ENCODE peak calls at places on chromosomes 6 and 20, in six cellular contexts. N is AG08395, B is activated T-cell treated with anti-CD3 and anti-CD28 coated beads for 4 hours, M is RKO, X is fibroblast of pulmonary artery, O is endothelial cell. S is an unnamed sample.

GRCh38 chr20:16170406-16170971 is 402.8 kb downstream of the KIF16B start:
- DNase-seq in M (no peak), N (no peak), O (no peak), B (no peak), X (no peak), S (no peak)

GRCh38 chr6:143167224-143167623 is 106.5 kb downstream of the AIG1 start:
- DNase-seq in O (no peak), B (no peak), X (no peak), N (no peak), M (no peak), S (no peak)

GRCh38 chr20:32457476-32457986 is 99.4 kb downstream of the ASXL1 start:
- DNase-seq in O (peak; percentile 73), X (peak; percentile 59), M (no peak), N (peak; percentile 95), B (no peak), S (peak; percentile 98)

GRCh38 chr20:48787861-48788375 is 39.9 kb downstream of the PREX1 start:
- DNase-seq in X (peak; percentile 60), M (peak; percentile 46), B (no peak), O (no peak), N (peak; percentile 73), S (no peak)

GRCh38 chr6:132932566-132932965 is 118.2 kb downstream of the RPS12 start:
- DNase-seq in M (no peak), B (no peak), O (no peak), N (no peak), X (no peak), S (no peak)

GRCh38 chr20:48858075-48858790 is 30.4 kb upstream of the PREX1 start:
- DNase-seq in X (no peak), B (no peak), O (no peak), M (no peak), N (no peak), S (no peak)

GRCh38 chr20:856361-856775 is 22.9 kb downstream of the FAM110A start:
- DNase-seq in M (peak; percentile 78), O (no peak), B (peak; percentile 33), X (peak; percentile 68), N (peak; percentile 77), S (no peak)

GRCh38 chr6:49570474-49571079 is 20.1 kb downstream of the C6orf141 start:
- DNase-seq in M (peak; percentile 62), X (peak; percentile 42), O (no peak), B (no peak), N (peak; percentile 8), S (no peak)

GRCh38 chr6:143283887-143284640 is 166.4 kb downstream of the ADAT2 start:
- DNase-seq in N (peak; percentile 63), M (no peak), O (no peak), B (no peak), X (peak; percentile 41), S (no peak)

GRCh38 chr6:112054001-112054400 is at the start of gene CCN6:
- DNase-seq in N (no peak), B (no peak), M (no peak), X (no peak), O (no peak), S (no peak)

GRCh38 chr6:43122146-43122545 is 46.0 kb downstream of the PTK7 start:
- DNase-seq in B (no peak), N (no peak), M (no peak), X (no peak), O (no peak), S (no peak)

GRCh38 chr20:46893051-46893450 is 1.6 kb upstream of the EYA2 start:
- DNase-seq in M (no peak), B (no peak), X (no peak), N (no peak), O (no peak), S (no peak)

GRCh38 chr20:47335251-47336012 is 21.1 kb downstream of the ZMYND8 start:
- DNase-seq in B (no peak), X (no peak), M (no peak), O (no peak), N (no peak), S (no peak)

GRCh38 chr20:36439040-36439730 is 102.1 kb upstream of the MYL9 start:
- DNase-seq in N (peak; percentile 77), M (peak; percentile 72), O (peak; percentile 87), X (peak; percentile 65), B (peak; percentile 57), S (peak; percentile 82)

GRCh38 chr20:34037121-34037520 is 43.4 kb downstream of the RALY start:
- DNase-seq in N (no peak), O (no peak), M (peak; percentile 15), B (peak; percentile 54), X (peak; percentile 13), S (no peak)

GRCh38 chr6:135227349-135227748 is 46.2 kb downstream of the MYB start:
- DNase-seq in M (no peak), X (no peak), N (no peak), B (no peak), O (no peak), S (no peak)

GRCh38 chr6:7912736-7913517 is 2.3 kb upstream of the TXNDC5 start:
- DNase-seq in M (no peak), N (no peak), X (no peak), B (no peak), O (no peak), S (no peak)

GRCh38 chr6:2111162-2111677 is 134.2 kb downstream of the GMDS start:
- DNase-seq in X (peak; percentile 91), O (no peak), N (peak; percentile 35), M (peak; percentile 77), B (no peak), S (no peak)

GRCh38 chr6:40419881-40420705 is 167.1 kb downstream of the LRFN2 start:
- DNase-seq in N (no peak), M (no peak), B (no peak), O (no peak), X (no peak), S (no peak)

GRCh38 chr6:115896538-115897129 is 164.1 kb downstream of the FRK start:
- DNase-seq in X (peak; percentile 55), B (no peak), O (peak; percentile 24), N (peak; percentile 50), M (peak; percentile 44), S (peak; percentile 35)

GRCh38 chr6:30548375-30548774 is 7.9 kb downstream of the GNL1 start:
- DNase-seq in B (no peak), M (peak; percentile 22), X (peak; percentile 7), N (no peak), O (no peak), S (no peak)

GRCh38 chr6:44933113-44933512 is 395.0 kb upstream of the RUNX2 start:
- DNase-seq in O (no peak), M (no peak), X (no peak), B (no peak), N (no peak), S (no peak)

GRCh38 chr6:56072856-56073255 is 174.5 kb downstream of the COL21A1 start:
- DNase-seq in B (no peak), M (no peak), N (no peak), O (no peak), X (peak; percentile 86), S (no peak)

S was measured in BE2C.